ENCODE peak calls at places on chromosome 16, in nine cellular contexts. A is fibroblast of lung; S is AG09309; U is activated CD8-positive, alpha-beta T cell treated with anti-CD3 and anti-CD28 coated beads for 36 hours; M is astrocyte of the spinal cord; J is progenitor cell of endocrine pancreas; T is IMR-90; Z is glutamatergic neuron; H is breast epithelium. B is an unnamed sample.

GRCh38 chr16:67571981-67572431 is 9.7 kb downstream of the CTCF start:
- DNase-seq in M (peak), H (no peak), T (peak), S (peak), A (no peak), Z (no peak), U (no peak), J (no peak), B (no peak)

GRCh38 chr16:12318661-12319463 is 342.3 kb downstream of the SNX29 start:
- DNase-seq in T (peak), S (no peak), J (no peak), U (no peak), A (no peak), H (no peak), Z (no peak), M (no peak), B (no peak)

GRCh38 chr16:69725480-69726312 is 664 bp downstream of the NQO1 start:
- DNase-seq in S (no peak), A (no peak), U (no peak), H (no peak), Z (no peak), T (no peak), M (no peak), J (no peak), B (no peak)

GRCh38 chr16:67514382-67514828 is 14.2 kb upstream of the RIPOR1 start:
- DNase-seq in U (peak), A (peak), J (peak), Z (peak), S (peak), T (peak), M (peak), H (peak), B (peak)

GRCh38 chr16:67431805-67432476 is 1.0 kb downstream of the HSD11B2 start:
- DNase-seq in S (no peak), U (no peak), A (no peak), T (no peak), H (no peak), J (peak), M (no peak), Z (no peak), B (no peak)

GRCh38 chr16:3454093-3454492 is 10.6 kb downstream of the NAA60 start:
- DNase-seq in M (no peak), T (peak), S (no peak), Z (no peak), A (no peak), J (no peak), H (no peak), U (no peak), B (no peak)

GRCh38 chr16:84832488-84833141 is 12.8 kb downstream of the CRISPLD2 start:
- DNase-seq in Z (no peak), A (peak), H (peak), U (no peak), M (peak), J (no peak), T (peak), S (peak), B (no peak)

GRCh38 chr16:49543315-49543946 is 169.8 kb downstream of the C16orf78 start:
- DNase-seq in M (no peak), J (no peak), H (no peak), U (no peak), A (no peak), S (no peak), T (no peak), Z (peak), B (no peak)

GRCh38 chr16:1256874-1257322 is 1.0 kb downstream of the TPSD1 start:
- DNase-seq in T (no peak), H (no peak), S (no peak), A (no peak), Z (no peak), J (no peak), U (no peak), M (no peak), B (no peak)

GRCh38 chr16:160691-161190 is 5.0 kb upstream of the HBM start:
- DNase-seq in J (no peak), U (no peak), T (no peak), H (no peak), Z (no peak), M (no peak), A (no peak), S (no peak), B (no peak)

GRCh38 chr16:12184419-12184831 is 207.9 kb downstream of the SNX29 start:
- DNase-seq in T (no peak), S (no peak), M (no peak), Z (no peak), J (no peak), U (no peak), H (no peak), A (no peak), B (no peak)

GRCh38 chr16:1152123-1152638 is 725 bp upstream of the CACNA1H start:
- DNase-seq in U (peak), Z (peak), J (no peak), H (no peak), T (no peak), M (no peak), S (no peak), A (no peak), B (no peak)

GRCh38 chr16:50297301-50298074 is 31.1 kb downstream of the ADCY7 start:
- DNase-seq in H (no peak), Z (peak), U (no peak), J (no peak), M (no peak), S (no peak), T (no peak), A (no peak), B (no peak)

GRCh38 chr16:17346774-17347569 is 123.8 kb downstream of the XYLT1 start:
- DNase-seq in Z (no peak), S (no peak), H (no peak), T (no peak), J (no peak), U (peak), A (no peak), M (no peak), B (peak)

GRCh38 chr16:70561623-70562022 is 38.0 kb downstream of the SF3B3 start:
- DNase-seq in J (no peak), T (no peak), Z (no peak), A (no peak), M (no peak), S (no peak), U (no peak), H (peak), B (no peak)

GRCh38 chr16:87464691-87465300 is 28.0 kb downstream of the ZCCHC14 start:
- DNase-seq in S (peak), M (peak), T (peak), H (peak), Z (no peak), J (no peak), U (peak), A (peak), B (peak)

GRCh38 chr16:19020689-19021088 is 37.0 kb downstream of the TMC7 start:
- DNase-seq in M (no peak), S (no peak), U (no peak), H (no peak), J (no peak), T (no peak), A (no peak), Z (no peak), B (no peak)

GRCh38 chr16:81608515-81609209 is 164.1 kb downstream of the CMIP start:
- DNase-seq in H (no peak), M (peak), J (no peak), S (no peak), T (peak), Z (no peak), A (peak), U (no peak), B (peak)

GRCh38 chr16:81476732-81477131 is 32.1 kb downstream of the CMIP start:
- DNase-seq in M (no peak), Z (no peak), H (no peak), U (no peak), J (no peak), A (no peak), S (no peak), T (no peak), B (no peak)

GRCh38 chr16:49851468-49851787 is 4.5 kb downstream of the ZNF423 start:
- DNase-seq in H (no peak), T (no peak), U (no peak), S (no peak), M (no peak), J (no peak), Z (no peak), A (no peak), B (no peak)

GRCh38 chr16:20383106-20384029 is 21.2 kb downstream of the PDILT start:
- DNase-seq in S (peak), H (peak), A (peak), M (peak), Z (peak), J (peak), U (peak), T (peak), B (peak)

DNA sequence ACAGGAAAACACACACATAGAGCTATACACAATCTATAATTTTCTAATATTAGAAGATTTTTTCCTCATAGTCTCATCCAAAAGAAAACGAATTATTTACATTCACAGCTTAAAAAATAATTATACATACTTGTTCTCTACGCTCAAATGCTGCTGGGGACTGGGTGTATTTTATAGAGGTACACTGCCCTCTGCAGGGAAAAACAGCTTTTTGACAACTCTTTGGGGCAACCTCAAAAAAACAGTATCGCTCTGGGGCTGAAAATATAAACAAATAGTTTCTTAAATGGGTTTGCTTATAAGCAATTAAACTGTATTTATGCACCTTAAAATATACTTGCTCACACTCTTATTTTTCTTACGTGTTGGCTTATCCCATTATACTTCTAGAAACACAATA is 261.8 kb upstream of the PSMD7 start:
- DNase-seq in T (peak), Z (no peak), H (no peak), J (no peak), S (no peak), M (peak), A (peak), U (no peak), B (peak)
- TF ChIP-seq CTCF in T (peak), Z (peak), H (no peak), J (peak), S (peak), M (peak), A (peak), U (no peak), B (peak)

DNA sequence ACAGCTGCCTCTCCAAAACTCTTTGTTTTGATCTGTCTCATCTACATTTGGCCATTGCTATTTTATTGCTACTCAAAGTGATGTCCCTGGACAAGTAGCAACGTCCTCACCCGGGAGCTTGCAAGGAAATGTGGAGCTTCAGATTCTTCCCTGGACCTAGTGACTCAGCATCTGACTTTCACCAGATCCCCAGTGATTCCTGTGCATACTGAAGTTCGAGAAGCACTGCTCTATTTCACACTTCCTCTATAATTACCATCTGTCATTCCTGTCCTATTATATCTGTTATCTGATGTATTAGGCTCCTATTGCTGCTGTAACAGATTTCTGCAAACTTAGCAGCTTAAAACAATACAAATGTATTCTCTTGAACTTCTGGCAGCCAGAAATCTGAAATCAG is 28.5 kb upstream of the VAT1L start:
- DNase-seq in U (no peak), Z (no peak), S (no peak), A (peak), H (no peak), M (no peak), J (no peak), T (peak), B (no peak)
- TF ChIP-seq CTCF in U (no peak), Z (no peak), S (no peak), A (no peak), H (no peak), M (no peak), J (no peak), T (no peak), B (no peak)

GRCh38 chr16:74449470-74449869 is 28.2 kb upstream of the CLEC18B start:
- DNase-seq in S (no peak), M (no peak), U (no peak), T (peak), Z (no peak), J (no peak), H (no peak), A (no peak), B (no peak)
- TF ChIP-seq CTCF in S (peak), M (no peak), U (no peak), T (no peak), Z (no peak), J (no peak), H (no peak), A (peak), B (no peak)

GRCh38 chr16:4538386-4539235 is at the start of gene CDIP1:
- DNase-seq in U (peak), H (peak), T (peak), J (peak), A (peak), Z (peak), M (peak), S (peak), B (peak)
- TF ChIP-seq CTCF in U (no peak), H (no peak), T (no peak), J (no peak), A (no peak), Z (no peak), M (no peak), S (no peak), B (no peak)

GRCh38 chr16:29815032-29815721 is 775 bp upstream of the PAGR1 start:
- DNase-seq in J (no peak), A (no peak), S (no peak), H (no peak), Z (no peak), M (no peak), U (peak), T (no peak), B (no peak)

GRCh38 chr16:29814592-29814991 is 1.4 kb upstream of the PAGR1 start:
- DNase-seq in T (no peak), H (no peak), M (no peak), U (no peak), A (no peak), Z (no peak), S (no peak), J (no peak), B (no peak)

GRCh38 chr16:29815793-29816693 is at the start of gene PAGR1:
- DNase-seq in U (peak), T (peak), A (peak), Z (peak), H (peak), S (peak), M (peak), J (peak), B (peak)

GRCh38 chr16:29818082-29818481 is 2.1 kb downstream of the PAGR1 start:
- DNase-seq in S (no peak), U (no peak), A (no peak), M (no peak), Z (no peak), J (no peak), H (no peak), T (no peak), B (no peak)

GRCh38 chr16:29816694-29817441 is 916 bp downstream of the PAGR1 start:
- DNase-seq in S (no peak), H (no peak), U (peak), M (peak), J (no peak), T (peak), Z (peak), A (peak), B (no peak)
- TF ChIP-seq CTCF in S (no peak), H (peak), U (no peak), M (peak), J (peak), T (no peak), Z (no peak), A (peak), B (no peak)

GRCh38 chr16:57594531-57595031 is 33.8 kb upstream of the ADGRG1 start:
- DNase-seq in T (no peak), U (no peak), Z (no peak), J (no peak), S (no peak), H (no peak), M (no peak), A (no peak), B (no peak)
- TF ChIP-seq CTCF in T (no peak), U (no peak), Z (no peak), J (no peak), S (no peak), H (no peak), M (no peak), A (no peak), B (no peak)

GRCh38 chr16:13856811-13857511 is 63.0 kb upstream of the ERCC4 start:
- DNase-seq in T (no peak), H (no peak), M (no peak), A (no peak), U (no peak), J (no peak), S (no peak), Z (no peak), B (no peak)
- TF ChIP-seq CTCF in T (no peak), H (no peak), M (no peak), A (no peak), U (no peak), J (no peak), S (no peak), Z (no peak), B (no peak)

GRCh38 chr16:80323808-80324195 is 217.0 kb upstream of the DYNLRB2 start:
- DNase-seq in H (no peak), U (no peak), T (no peak), Z (no peak), A (no peak), J (no peak), M (no peak), S (no peak), B (no peak)

GRCh38 chr16:80318107-80318506 is 222.7 kb upstream of the DYNLRB2 start:
- DNase-seq in J (no peak), M (no peak), U (no peak), Z (no peak), S (no peak), H (no peak), A (no peak), T (no peak), B (no peak)

GRCh38 chr16:80323187-80323807 is 217.5 kb upstream of the DYNLRB2 start:
- DNase-seq in M (no peak), J (no peak), H (no peak), A (no peak), T (no peak), S (no peak), U (no peak), Z (no peak), B (no peak)

GRCh38 chr16:80317132-80318098 is 223.4 kb upstream of the DYNLRB2 start:
- DNase-seq in S (no peak), H (no peak), Z (peak), U (no peak), M (no peak), A (peak), T (peak), J (no peak), B (no peak)

DNA sequence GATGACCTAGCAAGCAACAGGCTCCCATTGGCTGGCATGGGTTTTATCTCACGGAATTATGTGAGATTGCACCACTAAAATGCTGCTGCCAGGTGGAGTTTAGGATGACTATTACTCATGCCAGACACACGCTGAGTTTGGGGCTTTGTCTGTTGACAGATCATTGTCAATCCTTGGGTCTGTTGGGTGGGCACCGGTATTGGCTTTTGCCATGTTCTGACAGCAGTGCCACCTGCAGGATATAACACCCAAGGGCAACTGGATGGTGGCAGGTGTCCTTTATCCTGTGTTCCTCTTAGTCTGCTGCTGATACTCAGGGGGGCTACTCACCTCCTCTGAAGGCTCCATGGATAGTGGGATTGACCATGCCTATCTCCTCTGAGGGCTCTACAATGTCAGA is 221.6 kb upstream of the DYNLRB2 start:
- DNase-seq in A (no peak), T (no peak), S (no peak), J (no peak), Z (no peak), H (no peak), M (no peak), U (no peak), B (no peak)
- TF ChIP-seq CTCF in A (no peak), T (peak), S (peak), J (no peak), Z (no peak), H (no peak), M (no peak), U (no peak), B (no peak)

B was measured in GM13977.